ENCODE peak calls at places on chromosome 22, in seven cellular contexts. L, E, D, Y, W, G and U are unnamed samples.

GRCh38 chr22:33018232-33018864 is 39.8 kb downstream of the SYN3 start:
- DNase-seq in L (peak), E (no peak), D (peak), Y (no peak), W (peak), G (peak), U (no peak)

GRCh38 chr22:25208743-25209505 is 9.3 kb downstream of the CRYBB3 start:
- DNase-seq in L (no peak), E (no peak), D (no peak), Y (no peak), W (no peak), G (no peak), U (no peak)

GRCh38 chr22:46902998-46903916 is 140.8 kb downstream of the TBC1D22A start:
- DNase-seq in L (no peak), E (peak), D (no peak), Y (no peak), W (no peak), G (no peak), U (no peak)

GRCh38 chr22:50190182-50190951 is 4.7 kb downstream of the TRABD start:
- DNase-seq in L (peak), E (peak), D (peak), Y (peak), W (no peak), G (peak), U (peak)

GRCh38 chr22:29224121-29224858 is 18.6 kb downstream of the EMID1 start:
- DNase-seq in L (no peak), E (peak), D (no peak), Y (peak), W (no peak), G (no peak), U (no peak)

GRCh38 chr22:30763815-30764686 is 69.4 kb downstream of the OSBP2 start:
- DNase-seq in L (peak), E (no peak), D (peak), Y (no peak), W (peak), G (peak), U (peak)

GRCh38 chr22:41562461-41562860 is 1.7 kb downstream of the CSDC2 start:
- DNase-seq in L (no peak), E (no peak), D (no peak), Y (no peak), W (no peak), G (no peak), U (no peak)

GRCh38 chr22:50169774-50170341 is 673 bp upstream of the PANX2 start:
- DNase-seq in L (no peak), E (no peak), D (no peak), Y (peak), W (no peak), G (no peak), U (no peak)

GRCh38 chr22:31346733-31347250 is 646 bp upstream of the PATZ1 start:
- DNase-seq in L (peak), E (peak), D (peak), Y (peak), W (no peak), G (peak), U (no peak)

GRCh38 chr22:43356881-43357280 is 13.7 kb upstream of the SCUBE1 start:
- DNase-seq in L (no peak), E (no peak), D (no peak), Y (no peak), W (no peak), G (no peak), U (no peak)

GRCh38 chr22:46088541-46089311 is 61.6 kb upstream of the PPARA start:
- DNase-seq in L (peak), E (peak), D (peak), Y (peak), W (peak), G (no peak), U (no peak)

GRCh38 chr22:27785818-27786217 is 15.7 kb downstream of the MN1 start:
- DNase-seq in L (no peak), E (peak), D (no peak), Y (no peak), W (no peak), G (no peak), U (no peak)

GRCh38 chr22:17266261-17266971 is 47.2 kb upstream of the ADA2 start:
- DNase-seq in L (peak), E (no peak), D (peak), Y (no peak), W (no peak), G (peak), U (no peak)

GRCh38 chr22:18147791-18148507 is 2.0 kb upstream of the USP18 start:
- DNase-seq in L (no peak), E (peak), D (no peak), Y (no peak), W (no peak), G (no peak), U (no peak)

GRCh38 chr22:28544431-28544868 is 135.2 kb downstream of the TTC28 start:
- DNase-seq in L (no peak), E (no peak), D (no peak), Y (no peak), W (peak), G (no peak), U (no peak)

GRCh38 chr22:31230871-31231621 is 18.9 kb downstream of the LIMK2 start:
- DNase-seq in L (peak), E (no peak), D (peak), Y (no peak), W (peak), G (peak), U (no peak)

GRCh38 chr22:27734066-27734465 is 67.5 kb downstream of the MN1 start:
- DNase-seq in L (no peak), E (peak), D (no peak), Y (peak), W (no peak), G (no peak), U (no peak)

GRCh38 chr22:41528938-41529561 is 15.2 kb downstream of the POLR3H start:
- DNase-seq in L (no peak), E (no peak), D (no peak), Y (no peak), W (no peak), G (no peak), U (no peak)

GRCh38 chr22:25359601-25360261 is 140.3 kb downstream of the CRYBB2 start:
- DNase-seq in L (no peak), E (peak), D (no peak), Y (peak), W (no peak), G (no peak), U (no peak)

GRCh38 chr22:42317691-42318547 is 47.5 kb upstream of the TCF20 start:
- DNase-seq in L (no peak), E (peak), D (no peak), Y (peak), W (no peak), G (peak), U (no peak)

GRCh38 chr22:48444320-48445112 is 1383.2 kb downstream of the BRD1 start:
- DNase-seq in L (no peak), E (no peak), D (no peak), Y (no peak), W (no peak), G (no peak), U (peak)

GRCh38 chr22:29780781-29781676 is 13.9 kb downstream of the UQCR10 start:
- DNase-seq in L (peak), E (no peak), D (peak), Y (no peak), W (peak), G (no peak), U (no peak)

GRCh38 chr22:16963189-16963945 is 44.7 kb downstream of the GAB4 start:
- DNase-seq in L (no peak), E (no peak), D (no peak), Y (no peak), W (no peak), G (no peak), U (no peak)

GRCh38 chr22:24427500-24428164 is at the start of gene ADORA2A:
- DNase-seq in L (no peak), E (no peak), D (no peak), Y (no peak), W (no peak), G (peak), U (peak)

GRCh38 chr22:42314709-42315391 is 44.4 kb upstream of the TCF20 start:
- DNase-seq in L (no peak), E (no peak), D (no peak), Y (no peak), W (no peak), G (no peak), U (no peak)

GRCh38 chr22:17779286-17780115 is 5.2 kb upstream of the BID start:
- DNase-seq in L (no peak), E (no peak), D (no peak), Y (no peak), W (no peak), G (no peak), U (peak)

GRCh38 chr22:43289551-43289963 is 53.6 kb downstream of the SCUBE1 start:
- DNase-seq in L (peak), E (no peak), D (no peak), Y (no peak), W (no peak), G (no peak), U (no peak)

GRCh38 chr22:22786301-22787115 is 101.1 kb upstream of the IGLL5 start:
- DNase-seq in L (no peak), E (no peak), D (no peak), Y (no peak), W (no peak), G (no peak), U (no peak)

GRCh38 chr22:42396621-42397331 is 35.4 kb downstream of the NFAM1 start:
- DNase-seq in L (no peak), E (no peak), D (no peak), Y (no peak), W (no peak), G (no peak), U (no peak)

GRCh38 chr22:31829505-31829904 is 75.7 kb downstream of the DEPDC5 start:
- DNase-seq in L (peak), E (no peak), D (peak), Y (no peak), W (peak), G (no peak), U (no peak)

GRCh38 chr22:29270475-29271271 is 2.6 kb downstream of the EWSR1 start:
- DNase-seq in L (peak), E (no peak), D (peak), Y (no peak), W (peak), G (no peak), U (no peak)

GRCh38 chr22:25903294-25903693 is 161.3 kb downstream of the MYO18B start:
- DNase-seq in L (no peak), E (no peak), D (no peak), Y (no peak), W (no peak), G (no peak), U (no peak)

GRCh38 chr22:23750744-23751440 is at the start of gene ZNF70:
- DNase-seq in L (peak), E (peak), D (peak), Y (peak), W (peak), G (peak), U (peak)

GRCh38 chr22:43136255-43136654 is 6.9 kb downstream of the MCAT start:
- DNase-seq in L (peak), E (no peak), D (peak), Y (no peak), W (no peak), G (no peak), U (no peak)

GRCh38 chr22:37146507-37147180 is 3.1 kb downstream of the IL2RB start:
- DNase-seq in L (no peak), E (no peak), D (no peak), Y (no peak), W (no peak), G (no peak), U (no peak)

GRCh38 chr22:37147186-37147990 is 2.3 kb downstream of the IL2RB start:
- DNase-seq in L (no peak), E (no peak), D (no peak), Y (no peak), W (no peak), G (no peak), U (no peak)

GRCh38 chr22:37145415-37146385 is 4.0 kb downstream of the IL2RB start:
- DNase-seq in L (no peak), E (no peak), D (no peak), Y (no peak), W (no peak), G (no peak), U (no peak)

GRCh38 chr22:37148742-37149665 is 712 bp downstream of the IL2RB start:
- DNase-seq in L (no peak), E (no peak), D (no peak), Y (no peak), W (no peak), G (no peak), U (no peak)

DNA sequence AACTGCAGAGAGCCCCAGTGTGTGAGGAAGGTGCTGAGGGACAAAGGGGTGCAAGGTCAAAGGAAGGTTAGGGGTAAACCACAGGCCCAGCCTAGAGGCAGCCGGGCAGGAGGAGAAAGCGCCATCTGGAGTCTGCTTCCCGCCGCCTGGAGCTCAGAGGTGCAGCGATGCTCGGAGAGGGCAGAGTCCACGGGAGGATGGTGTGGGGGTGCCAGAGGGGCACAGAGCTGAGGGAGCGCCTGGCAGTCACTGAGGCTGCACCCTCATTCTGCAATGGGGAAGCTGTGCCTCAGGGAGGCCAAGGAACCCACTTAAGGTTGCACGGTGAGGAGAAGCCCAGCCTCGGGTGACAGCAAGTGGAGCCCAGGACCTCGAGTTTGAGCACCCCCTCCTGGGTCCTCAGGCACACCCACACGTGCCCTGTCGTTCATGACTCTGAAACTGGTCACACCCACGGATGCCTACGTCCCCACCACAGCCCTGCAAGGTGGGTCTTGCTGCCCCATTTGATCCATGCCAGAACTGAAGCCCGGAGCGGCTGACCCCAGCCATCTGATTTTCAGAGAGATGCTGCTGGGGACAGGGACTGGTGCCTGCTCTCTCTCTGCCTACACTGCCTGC is 1.6 kb downstream of the IL2RB start:
- DNase-seq in L (no peak), E (no peak), D (no peak), Y (no peak), W (no peak), G (no peak), U (no peak)
- TF ChIP-seq CTCF in L (no peak), E (no peak), D (no peak), Y (no peak), W (no peak), G (no peak), U (peak)

DNA sequence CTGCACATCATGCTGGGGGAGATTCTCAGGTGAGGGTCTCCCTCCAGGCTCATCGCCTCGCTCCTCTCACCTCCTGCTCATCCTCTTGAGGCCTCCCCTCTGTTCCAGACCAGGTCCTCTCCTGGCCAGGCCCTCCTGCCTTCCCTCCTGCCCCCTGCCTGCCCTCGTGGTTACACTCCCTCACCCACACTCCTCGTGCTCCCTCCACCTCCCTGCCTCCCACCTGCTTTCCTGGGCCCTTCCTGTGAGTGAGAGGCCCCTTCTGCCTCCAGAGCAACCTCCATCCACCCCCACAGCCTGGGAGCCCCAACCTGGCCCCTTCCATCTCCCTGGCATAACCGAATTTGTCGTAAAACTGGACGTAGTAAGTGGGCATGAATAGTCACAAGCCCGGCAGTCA is 4.5 kb downstream of the APOBEC3G start:
- DNase-seq in L (no peak), E (no peak), D (no peak), Y (no peak), W (no peak), G (no peak), U (no peak)
- H3K4me3 ChIP-seq in L (no peak), E (no peak), D (no peak), Y (no peak), W (no peak), G (no peak), U (no peak)

GRCh38 chr22:39362932-39363331 is 13.1 kb downstream of the SYNGR1 start:
- DNase-seq in L (no peak), E (no peak), D (no peak), Y (no peak), W (no peak), G (no peak), U (no peak)

GRCh38 chr22:39364646-39365405 is 15.0 kb downstream of the SYNGR1 start:
- DNase-seq in L (no peak), E (no peak), D (no peak), Y (no peak), W (no peak), G (no peak), U (no peak)

GRCh38 chr22:39363751-39364484 is 14.1 kb downstream of the SYNGR1 start:
- DNase-seq in L (no peak), E (no peak), D (no peak), Y (no peak), W (no peak), G (no peak), U (no peak)

GRCh38 chr22:39367040-39367439 is 17.2 kb downstream of the SYNGR1 start:
- DNase-seq in L (no peak), E (no peak), D (no peak), Y (no peak), W (no peak), G (no peak), U (no peak)

GRCh38 chr22:39365406-39365782 is 15.6 kb downstream of the SYNGR1 start:
- DNase-seq in L (no peak), E (no peak), D (no peak), Y (no peak), W (no peak), G (no peak), U (no peak)
- TF ChIP-seq CTCF in L (no peak), E (no peak), D (no peak), Y (no peak), W (no peak), G (no peak), U (no peak)

DNA sequence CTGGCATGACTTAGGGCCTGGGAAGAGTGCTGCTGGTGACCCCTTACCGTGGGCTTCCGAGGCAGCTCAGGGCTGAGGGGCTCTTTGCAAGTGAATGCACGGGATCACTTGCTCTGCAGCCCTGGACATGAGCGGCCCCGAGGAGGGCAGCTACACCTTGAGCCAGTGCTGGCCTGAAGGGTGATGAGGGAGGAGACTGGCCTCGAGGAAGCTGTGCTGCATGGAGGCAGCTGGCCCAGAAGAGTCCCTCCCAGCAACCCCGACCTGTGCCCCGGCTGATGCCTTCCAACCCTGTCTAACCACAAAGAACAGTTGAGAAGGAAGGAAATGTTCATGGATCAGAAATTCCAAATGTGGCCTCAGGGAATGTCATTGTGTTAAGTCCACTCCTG is 45.2 kb downstream of the TBX1 start:
- DNase-seq in L (no peak), E (peak), D (no peak), Y (no peak), W (no peak), G (no peak), U (no peak)
- H3K4me3 ChIP-seq in L (no peak), E (no peak), D (no peak), Y (no peak), W (no peak), G (no peak), U (no peak)

GRCh38 chr22:44730490-44731356 is 21.7 kb upstream of the ARHGAP8 start:
- DNase-seq in L (no peak), E (no peak), D (no peak), Y (no peak), W (no peak), G (no peak), U (no peak)

GRCh38 chr22:44728761-44729261 is 23.6 kb upstream of the ARHGAP8 start:
- DNase-seq in L (no peak), E (no peak), D (no peak), Y (peak), W (no peak), G (no peak), U (no peak)

GRCh38 chr22:44727709-44728108 is 24.7 kb upstream of the ARHGAP8 start:
- DNase-seq in L (no peak), E (no peak), D (no peak), Y (no peak), W (no peak), G (no peak), U (no peak)

GRCh38 chr22:44730034-44730433 is 22.3 kb upstream of the ARHGAP8 start:
- DNase-seq in L (peak), E (no peak), D (no peak), Y (no peak), W (no peak), G (no peak), U (no peak)

GRCh38 chr22:44729391-44730012 is 22.9 kb upstream of the ARHGAP8 start:
- DNase-seq in L (peak), E (no peak), D (peak), Y (peak), W (peak), G (no peak), U (no peak)
- TF ChIP-seq CTCF in L (peak), E (peak), D (peak), Y (no peak), W (peak), G (no peak), U (no peak)

GRCh38 chr22:44663256-44663999 is 38.6 kb upstream of the PRR5 start:
- DNase-seq in L (no peak), E (no peak), D (no peak), Y (peak), W (no peak), G (no peak), U (no peak)

GRCh38 chr22:44667276-44667675 is 34.7 kb upstream of the PRR5 start:
- DNase-seq in L (no peak), E (no peak), D (no peak), Y (peak), W (no peak), G (no peak), U (no peak)

GRCh38 chr22:44664149-44664548 is 37.9 kb upstream of the PRR5 start:
- DNase-seq in L (peak), E (no peak), D (peak), Y (peak), W (peak), G (peak), U (no peak)

GRCh38 chr22:44666207-44666585 is 35.8 kb upstream of the PRR5 start:
- DNase-seq in L (no peak), E (no peak), D (no peak), Y (no peak), W (no peak), G (no peak), U (no peak)

GRCh38 chr22:44665115-44665514 is 36.9 kb upstream of the PRR5 start:
- DNase-seq in L (no peak), E (no peak), D (no peak), Y (peak), W (no peak), G (no peak), U (no peak)
- H3K4me3 ChIP-seq in L (no peak), E (no peak), D (no peak), Y (no peak), W (no peak), G (no peak), U (no peak)

DNA sequence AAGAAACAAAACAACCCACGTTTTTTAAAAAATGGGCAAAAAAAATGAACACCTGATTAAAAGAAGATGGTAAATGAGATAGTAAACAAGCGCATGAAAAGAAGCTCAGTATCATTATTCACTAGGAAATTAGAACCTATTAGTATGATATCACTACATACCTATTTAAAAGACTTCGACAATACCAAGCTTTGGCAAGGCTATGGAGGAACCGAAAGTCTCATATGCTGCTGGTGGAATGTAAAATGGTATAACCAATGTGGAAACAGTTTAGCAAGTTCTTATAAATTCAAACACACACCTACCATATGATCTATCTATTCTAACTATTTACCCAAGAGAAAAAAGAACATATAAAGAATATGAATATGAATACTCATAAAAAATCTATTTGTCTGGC is 143.8 kb downstream of the APOL5 start:
- DNase-seq in L (no peak), E (no peak), D (no peak), Y (no peak), W (no peak), G (no peak), U (no peak)
- TF ChIP-seq CTCF in L (no peak), E (no peak), D (no peak), Y (no peak), W (no peak), G (no peak), U (no peak)

GRCh38 chr22:38924197-38924952 is 33.0 kb upstream of the APOBEC3A start:
- DNase-seq in L (peak), E (peak), D (peak), Y (peak), W (peak), G (peak), U (no peak)
- H3K4me3 ChIP-seq in L (no peak), E (peak), D (peak), Y (peak), W (peak), G (no peak), U (no peak)

GRCh38 chr22:39825661-39826102 is 67.9 kb downstream of the ENTHD1 start:
- DNase-seq in L (no peak), E (no peak), D (no peak), Y (no peak), W (no peak), G (no peak), U (peak)
- TF ChIP-seq CTCF in L (no peak), E (no peak), D (no peak), Y (no peak), W (no peak), G (no peak), U (no peak)